ENCODE peak calls at places on chromosomes 4 and X, in five cellular contexts. One of them, this sample, is unnamed.

GRCh38 chr4:147599206-147599605 is 18.0 kb upstream of the TMEM184C start:
- DNase-seq in stimulated activated CD4-positive, alpha-beta T cell treated with anti-CD3 and anti-CD28 coated beads, Interleukin-12 subunit alpha, Interleukin-12 subunit beta, amount 100 ng/mL, for 24 hours: no peak
- DNase-seq in AG08395: no peak
- DNase-seq in NCI-H1105: no peak
- DNase-seq in AG09319: no peak
- DNase-seq in this sample: no peak

GRCh38 chrX:16612257-16612987 is 37.5 kb upstream of the S100G start:
- DNase-seq in AG09319: no peak
- DNase-seq in stimulated activated CD4-positive, alpha-beta T cell treated with anti-CD3 and anti-CD28 coated beads, Interleukin-12 subunit alpha, Interleukin-12 subunit beta, amount 100 ng/mL, for 24 hours: no peak
- DNase-seq in NCI-H1105: no peak
- DNase-seq in AG08395: no peak
- DNase-seq in this sample: no peak

GRCh38 chr4:98260047-98260578 is 1.1 kb upstream of the RAP1GDS1 start:
- DNase-seq in AG09319: no peak
- DNase-seq in NCI-H1105: peak; percentile 5
- DNase-seq in AG08395: peak; percentile 20
- DNase-seq in stimulated activated CD4-positive, alpha-beta T cell treated with anti-CD3 and anti-CD28 coated beads, Interleukin-12 subunit alpha, Interleukin-12 subunit beta, amount 100 ng/mL, for 24 hours: peak; percentile 24
- DNase-seq in this sample: no peak

GRCh38 chr4:6153874-6154273 is 46.5 kb downstream of the JAKMIP1 start:
- DNase-seq in stimulated activated CD4-positive, alpha-beta T cell treated with anti-CD3 and anti-CD28 coated beads, Interleukin-12 subunit alpha, Interleukin-12 subunit beta, amount 100 ng/mL, for 24 hours: no peak
- DNase-seq in AG09319: no peak
- DNase-seq in NCI-H1105: no peak
- DNase-seq in AG08395: no peak
- DNase-seq in this sample: no peak

GRCh38 chr4:176549161-176549865 is 229.5 kb downstream of the SPCS3 start:
- DNase-seq in stimulated activated CD4-positive, alpha-beta T cell treated with anti-CD3 and anti-CD28 coated beads, Interleukin-12 subunit alpha, Interleukin-12 subunit beta, amount 100 ng/mL, for 24 hours: no peak
- DNase-seq in AG09319: no peak
- DNase-seq in NCI-H1105: no peak
- DNase-seq in AG08395: peak; percentile 15
- DNase-seq in this sample: no peak

GRCh38 chr4:38490753-38491446 is 173.1 kb upstream of the KLF3 start:
- DNase-seq in AG08395: no peak
- DNase-seq in AG09319: no peak
- DNase-seq in stimulated activated CD4-positive, alpha-beta T cell treated with anti-CD3 and anti-CD28 coated beads, Interleukin-12 subunit alpha, Interleukin-12 subunit beta, amount 100 ng/mL, for 24 hours: no peak
- DNase-seq in NCI-H1105: no peak
- DNase-seq in this sample: no peak

GRCh38 chr4:144575181-144575580 is 70.8 kb upstream of the HHIP start:
- DNase-seq in stimulated activated CD4-positive, alpha-beta T cell treated with anti-CD3 and anti-CD28 coated beads, Interleukin-12 subunit alpha, Interleukin-12 subunit beta, amount 100 ng/mL, for 24 hours: no peak
- DNase-seq in AG08395: no peak
- DNase-seq in NCI-H1105: no peak
- DNase-seq in AG09319: no peak
- DNase-seq in this sample: no peak

GRCh38 chr4:76752911-76753494 is 144.9 kb downstream of the SOWAHB start:
- DNase-seq in stimulated activated CD4-positive, alpha-beta T cell treated with anti-CD3 and anti-CD28 coated beads, Interleukin-12 subunit alpha, Interleukin-12 subunit beta, amount 100 ng/mL, for 24 hours: no peak
- DNase-seq in AG08395: peak; percentile 91
- DNase-seq in NCI-H1105: no peak
- DNase-seq in AG09319: peak; percentile 93
- DNase-seq in this sample: no peak

GRCh38 chrX:147735364-147735763 is 176.4 kb upstream of the FMR1 start:
- DNase-seq in stimulated activated CD4-positive, alpha-beta T cell treated with anti-CD3 and anti-CD28 coated beads, Interleukin-12 subunit alpha, Interleukin-12 subunit beta, amount 100 ng/mL, for 24 hours: no peak
- DNase-seq in AG08395: no peak
- DNase-seq in AG09319: no peak
- DNase-seq in NCI-H1105: no peak
- DNase-seq in this sample: no peak

GRCh38 chr4:114780205-114780604 is 181.6 kb downstream of the UGT8 start:
- DNase-seq in AG08395: no peak
- DNase-seq in AG09319: no peak
- DNase-seq in NCI-H1105: peak; percentile 8
- DNase-seq in stimulated activated CD4-positive, alpha-beta T cell treated with anti-CD3 and anti-CD28 coated beads, Interleukin-12 subunit alpha, Interleukin-12 subunit beta, amount 100 ng/mL, for 24 hours: no peak
- DNase-seq in this sample: no peak

GRCh38 chrX:101764538-101764937 is 104.9 kb upstream of the ARMCX2 start:
- DNase-seq in AG08395: no peak
- DNase-seq in stimulated activated CD4-positive, alpha-beta T cell treated with anti-CD3 and anti-CD28 coated beads, Interleukin-12 subunit alpha, Interleukin-12 subunit beta, amount 100 ng/mL, for 24 hours: no peak
- DNase-seq in AG09319: no peak
- DNase-seq in NCI-H1105: no peak
- DNase-seq in this sample: no peak

GRCh38 chr4:77308843-77309242 is 151.8 kb downstream of the CCNG2 start:
- DNase-seq in stimulated activated CD4-positive, alpha-beta T cell treated with anti-CD3 and anti-CD28 coated beads, Interleukin-12 subunit alpha, Interleukin-12 subunit beta, amount 100 ng/mL, for 24 hours: no peak
- DNase-seq in AG08395: peak; percentile 70
- DNase-seq in NCI-H1105: no peak
- DNase-seq in AG09319: no peak
- DNase-seq in this sample: no peak

GRCh38 chrX:65451663-65452062 is 82.9 kb downstream of the LAS1L start:
- DNase-seq in AG08395: no peak
- DNase-seq in AG09319: no peak
- DNase-seq in NCI-H1105: no peak
- DNase-seq in stimulated activated CD4-positive, alpha-beta T cell treated with anti-CD3 and anti-CD28 coated beads, Interleukin-12 subunit alpha, Interleukin-12 subunit beta, amount 100 ng/mL, for 24 hours: no peak
- DNase-seq in this sample: no peak

GRCh38 chr4:141635726-141636076 is 682 bp upstream of the IL15 start:
- DNase-seq in stimulated activated CD4-positive, alpha-beta T cell treated with anti-CD3 and anti-CD28 coated beads, Interleukin-12 subunit alpha, Interleukin-12 subunit beta, amount 100 ng/mL, for 24 hours: no peak
- DNase-seq in AG09319: no peak
- DNase-seq in NCI-H1105: no peak
- DNase-seq in AG08395: no peak
- DNase-seq in this sample: no peak

GRCh38 chr4:72394264-72394663 is 174.8 kb downstream of the ADAMTS3 start:
- DNase-seq in AG08395: no peak
- DNase-seq in AG09319: no peak
- DNase-seq in stimulated activated CD4-positive, alpha-beta T cell treated with anti-CD3 and anti-CD28 coated beads, Interleukin-12 subunit alpha, Interleukin-12 subunit beta, amount 100 ng/mL, for 24 hours: no peak
- DNase-seq in NCI-H1105: no peak
- DNase-seq in this sample: no peak

GRCh38 chr4:134952775-134953174 is 751.2 kb upstream of the PABPC4L start:
- DNase-seq in stimulated activated CD4-positive, alpha-beta T cell treated with anti-CD3 and anti-CD28 coated beads, Interleukin-12 subunit alpha, Interleukin-12 subunit beta, amount 100 ng/mL, for 24 hours: no peak
- DNase-seq in AG08395: no peak
- DNase-seq in NCI-H1105: no peak
- DNase-seq in AG09319: no peak
- DNase-seq in this sample: no peak

GRCh38 chr4:154467886-154468285 is 23.7 kb downstream of the DCHS2 start:
- DNase-seq in stimulated activated CD4-positive, alpha-beta T cell treated with anti-CD3 and anti-CD28 coated beads, Interleukin-12 subunit alpha, Interleukin-12 subunit beta, amount 100 ng/mL, for 24 hours: no peak
- DNase-seq in NCI-H1105: no peak
- DNase-seq in AG08395: no peak
- DNase-seq in AG09319: no peak
- DNase-seq in this sample: no peak

GRCh38 chr4:108492816-108493595 is 127.4 kb upstream of the RPL34 start:
- DNase-seq in NCI-H1105: no peak
- DNase-seq in AG09319: no peak
- DNase-seq in stimulated activated CD4-positive, alpha-beta T cell treated with anti-CD3 and anti-CD28 coated beads, Interleukin-12 subunit alpha, Interleukin-12 subunit beta, amount 100 ng/mL, for 24 hours: peak; percentile 27
- DNase-seq in AG08395: no peak
- DNase-seq in this sample: peak; percentile 38

GRCh38 chr4:175536852-175537453 is 275.1 kb downstream of the GPM6A start:
- DNase-seq in NCI-H1105: peak; percentile 29
- DNase-seq in AG08395: peak; percentile 35
- DNase-seq in stimulated activated CD4-positive, alpha-beta T cell treated with anti-CD3 and anti-CD28 coated beads, Interleukin-12 subunit alpha, Interleukin-12 subunit beta, amount 100 ng/mL, for 24 hours: no peak
- DNase-seq in AG09319: peak; percentile 8
- DNase-seq in this sample: no peak

GRCh38 chr4:55181606-55182005 is 56.2 kb upstream of the KDR start:
- DNase-seq in stimulated activated CD4-positive, alpha-beta T cell treated with anti-CD3 and anti-CD28 coated beads, Interleukin-12 subunit alpha, Interleukin-12 subunit beta, amount 100 ng/mL, for 24 hours: no peak
- DNase-seq in AG09319: no peak
- DNase-seq in AG08395: no peak
- DNase-seq in NCI-H1105: no peak
- DNase-seq in this sample: no peak

GRCh38 chrX:100368167-100368566 is 41.9 kb downstream of the PCDH19 start:
- DNase-seq in AG08395: peak; percentile 15
- DNase-seq in AG09319: no peak
- DNase-seq in stimulated activated CD4-positive, alpha-beta T cell treated with anti-CD3 and anti-CD28 coated beads, Interleukin-12 subunit alpha, Interleukin-12 subunit beta, amount 100 ng/mL, for 24 hours: no peak
- DNase-seq in NCI-H1105: no peak
- DNase-seq in this sample: no peak